ENCODE peak calls at places on chromosomes 5 and 9, in six cellular contexts. T, R, M, U, X and F are unnamed samples.

GRCh38 chr5:31890025-31890424 is 251.1 kb downstream of the PDZD2 start:
- DNase-seq in T (no peak), R (no peak), M (no peak), U (no peak), X (no peak), F (no peak)

GRCh38 chr9:27828908-27829307 is 255.6 kb upstream of the C9orf72 start:
- DNase-seq in T (no peak), R (no peak), M (no peak), U (no peak), X (no peak), F (no peak)

GRCh38 chr9:88235615-88236014 is 97.3 kb upstream of the SPATA31C2 start:
- DNase-seq in T (no peak), R (no peak), M (no peak), U (no peak), X (no peak), F (no peak)

GRCh38 chr5:174608631-174609097 is 115.7 kb upstream of the MSX2 start:
- DNase-seq in T (no peak), R (no peak), M (peak), U (peak), X (no peak), F (no peak)

GRCh38 chr9:27460225-27461023 is 63.7 kb upstream of the IFNK start:
- DNase-seq in T (no peak), R (peak), M (no peak), U (no peak), X (no peak), F (no peak)

GRCh38 chr9:68584110-68585033 is 43.7 kb upstream of the TMEM252 start:
- DNase-seq in T (peak), R (peak), M (peak), U (peak), X (peak), F (peak)

GRCh38 chr9:113645972-113646241 is 182.4 kb downstream of the RGS3 start:
- DNase-seq in T (no peak), R (no peak), M (no peak), U (no peak), X (no peak), F (no peak)

GRCh38 chr5:17077447-17078233 is 139.8 kb upstream of the BASP1 start:
- DNase-seq in T (no peak), R (no peak), M (no peak), U (no peak), X (no peak), F (no peak)

GRCh38 chr5:167512111-167512510 is 779.3 kb upstream of the WWC1 start:
- DNase-seq in T (no peak), R (no peak), M (no peak), U (no peak), X (no peak), F (no peak)

GRCh38 chr5:69498384-69498783 is 5.8 kb downstream of the OCLN start:
- DNase-seq in T (no peak), R (no peak), M (no peak), U (no peak), X (no peak), F (no peak)

GRCh38 chr9:23663125-23663524 is 162.9 kb downstream of the ELAVL2 start:
- DNase-seq in T (no peak), R (no peak), M (no peak), U (no peak), X (no peak), F (no peak)

GRCh38 chr5:56443826-56444225 is 210.7 kb upstream of the ANKRD55 start:
- DNase-seq in T (no peak), R (no peak), M (no peak), U (no peak), X (no peak), F (no peak)

GRCh38 chr5:102115736-102116135 is 180.3 kb downstream of the SLCO4C1 start:
- DNase-seq in T (no peak), R (no peak), M (peak), U (no peak), X (no peak), F (no peak)

GRCh38 chr9:88745281-88746001 is 210.5 kb downstream of the NXNL2 start:
- DNase-seq in T (no peak), R (no peak), M (peak), U (no peak), X (no peak), F (no peak)

GRCh38 chr9:99012957-99013512 is 69.3 kb downstream of the COL15A1 start:
- DNase-seq in T (no peak), R (no peak), M (no peak), U (no peak), X (no peak), F (no peak)

GRCh38 chr5:139131062-139131856 is 66.9 kb downstream of the SIL1 start:
- DNase-seq in T (no peak), R (no peak), M (no peak), U (no peak), X (no peak), F (no peak)

GRCh38 chr5:123696948-123697347 is 185.0 kb downstream of the CSNK1G3 start:
- DNase-seq in T (no peak), R (no peak), M (no peak), U (no peak), X (no peak), F (no peak)

GRCh38 chr9:80157128-80157527 is 585.4 kb downstream of the TLE4 start:
- DNase-seq in T (no peak), R (no peak), M (no peak), U (no peak), X (no peak), F (no peak)

GRCh38 chr9:34994429-34995287 is 5.1 kb downstream of the DNAJB5 start:
- DNase-seq in T (peak), R (no peak), M (peak), U (peak), X (no peak), F (peak)

GRCh38 chr5:140142246-140142645 is 16.5 kb downstream of the IGIP start:
- DNase-seq in T (no peak), R (no peak), M (no peak), U (no peak), X (no peak), F (no peak)

GRCh38 chr9:16058131-16058549 is 505.3 kb downstream of the CCDC171 start:
- DNase-seq in T (no peak), R (no peak), M (no peak), U (no peak), X (no peak), F (no peak)

GRCh38 chr9:8205580-8205979 is 406.0 kb upstream of the DMAC1 start:
- DNase-seq in T (no peak), R (no peak), M (no peak), U (no peak), X (no peak), F (no peak)

GRCh38 chr9:38681747-38682227 is 38.1 kb downstream of the FAM240B start:
- DNase-seq in T (no peak), R (no peak), M (no peak), U (no peak), X (no peak), F (no peak)

GRCh38 chr9:84481819-84482218 is 141.3 kb upstream of the SLC28A3 start:
- DNase-seq in T (no peak), R (no peak), M (no peak), U (no peak), X (no peak), F (no peak)

GRCh38 chr5:68011801-68012200 is 203.8 kb upstream of the PIK3R1 start:
- DNase-seq in T (no peak), R (no peak), M (no peak), U (no peak), X (no peak), F (no peak)

GRCh38 chr9:114446036-114446435 is 58.3 kb upstream of the AKNA start:
- DNase-seq in T (no peak), R (no peak), M (no peak), U (no peak), X (no peak), F (no peak)

GRCh38 chr9:33162721-33163311 is 4.3 kb downstream of the B4GALT1 start:
- DNase-seq in T (peak), R (no peak), M (no peak), U (no peak), X (no peak), F (no peak)

GRCh38 chr5:150053231-150053626 is 33.1 kb downstream of the CSF1R start:
- DNase-seq in T (no peak), R (no peak), M (peak), U (no peak), X (no peak), F (no peak)

GRCh38 chr9:2461886-2462285 is 159.7 kb upstream of the VLDLR start:
- DNase-seq in T (no peak), R (no peak), M (no peak), U (no peak), X (no peak), F (no peak)

GRCh38 chr5:23977996-23978395 is 470.6 kb downstream of the PRDM9 start:
- DNase-seq in T (peak), R (no peak), M (peak), U (no peak), X (peak), F (peak)

GRCh38 chr5:172642046-172642409 is 965 bp downstream of the NEURL1B start:
- DNase-seq in T (no peak), R (no peak), M (no peak), U (no peak), X (no peak), F (no peak)

GRCh38 chr9:72465602-72466001 is 55.8 kb upstream of the TMC1 start:
- DNase-seq in T (no peak), R (no peak), M (no peak), U (no peak), X (no peak), F (no peak)

GRCh38 chr9:22208846-22209585 is 199.9 kb upstream of the CDKN2B start:
- DNase-seq in T (no peak), R (no peak), M (no peak), U (no peak), X (no peak), F (no peak)

GRCh38 chr5:168317521-168318147 is 26.2 kb downstream of the WWC1 start:
- DNase-seq in T (peak), R (no peak), M (peak), U (peak), X (no peak), F (no peak)

GRCh38 chr5:66527478-66527877 is 68.7 kb upstream of the MAST4 start:
- DNase-seq in T (no peak), R (no peak), M (no peak), U (no peak), X (no peak), F (no peak)

GRCh38 chr9:91186311-91187101 is 175.2 kb downstream of the AUH start:
- DNase-seq in T (no peak), R (no peak), M (no peak), U (no peak), X (no peak), F (no peak)

GRCh38 chr9:72383978-72384709 is 19.1 kb upstream of the ZFAND5 start:
- DNase-seq in T (no peak), R (no peak), M (no peak), U (no peak), X (no peak), F (no peak)

GRCh38 chr5:646396-647201 is 34.5 kb downstream of the CEP72 start:
- DNase-seq in T (no peak), R (no peak), M (no peak), U (no peak), X (no peak), F (no peak)

GRCh38 chr9:111759762-111760639 is 34.7 kb downstream of the SHOC1 start:
- DNase-seq in T (peak), R (peak), M (peak), U (peak), X (no peak), F (peak)

GRCh38 chr9:73081979-73082657 is 69.5 kb upstream of the ANXA1 start:
- DNase-seq in T (peak), R (no peak), M (peak), U (peak), X (no peak), F (peak)

GRCh38 chr5:72156921-72157320 is 49.6 kb downstream of the MAP1B start:
- DNase-seq in T (no peak), R (no peak), M (no peak), U (no peak), X (no peak), F (no peak)
- H3K9ac ChIP-seq in T (no peak), R (no peak), M (peak), U (no peak), X (no peak), F (no peak)

DNA sequence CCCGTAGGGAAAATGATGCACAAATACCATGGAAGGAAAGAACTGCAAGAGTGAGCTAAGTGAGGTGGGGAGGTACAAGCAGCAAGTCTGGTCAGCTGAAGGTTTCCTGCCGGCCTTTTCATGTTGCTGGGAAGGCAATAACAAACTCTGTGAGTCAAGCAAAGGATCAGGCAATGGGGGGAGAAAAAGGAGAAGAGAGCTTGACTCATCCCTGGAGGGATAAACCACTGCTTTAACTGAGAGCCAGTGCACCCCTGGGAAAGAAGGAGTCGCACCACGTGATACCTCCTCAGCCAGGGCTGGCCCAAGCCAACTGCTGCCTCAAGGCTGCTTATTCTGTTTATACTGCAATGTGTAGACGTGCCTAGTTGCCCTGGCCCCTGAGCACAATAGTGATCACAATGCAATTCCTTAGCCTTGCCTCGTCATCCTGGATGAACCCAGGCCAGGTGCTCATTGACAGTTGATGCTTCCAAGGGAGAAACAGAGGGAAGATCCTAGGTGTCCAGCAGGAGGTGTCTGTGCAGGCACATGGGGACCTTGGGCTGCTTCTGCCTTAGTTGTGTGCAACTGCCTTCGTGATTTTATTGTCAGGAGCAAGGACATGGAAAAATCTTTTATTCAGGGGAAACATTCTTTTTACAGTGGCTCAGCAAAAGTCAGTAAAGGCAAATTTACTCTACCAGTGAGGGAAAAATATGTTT is 203.0 kb upstream of the TUT7 start:
- DNase-seq in T (no peak), R (no peak), M (no peak), U (no peak), X (no peak), F (no peak)
- TF ChIP-seq YY1 in T (no peak), R (no peak), M (no peak), U (no peak), X (no peak), F (no peak)

GRCh38 chr5:112097768-112098167 is 321.3 kb downstream of the EPB41L4A start:
- DNase-seq in T (no peak), R (no peak), M (no peak), U (no peak), X (no peak), F (no peak)
- H3K9ac ChIP-seq in T (no peak), R (no peak), M (no peak), U (no peak), X (no peak), F (no peak)

GRCh38 chr5:57785946-57786345 is 303.3 kb upstream of the ACTBL2 start:
- DNase-seq in T (no peak), R (no peak), M (no peak), U (no peak), X (no peak), F (no peak)
- TF ChIP-seq YY1 in T (no peak), R (no peak), M (no peak), U (no peak), X (no peak), F (no peak)

DNA sequence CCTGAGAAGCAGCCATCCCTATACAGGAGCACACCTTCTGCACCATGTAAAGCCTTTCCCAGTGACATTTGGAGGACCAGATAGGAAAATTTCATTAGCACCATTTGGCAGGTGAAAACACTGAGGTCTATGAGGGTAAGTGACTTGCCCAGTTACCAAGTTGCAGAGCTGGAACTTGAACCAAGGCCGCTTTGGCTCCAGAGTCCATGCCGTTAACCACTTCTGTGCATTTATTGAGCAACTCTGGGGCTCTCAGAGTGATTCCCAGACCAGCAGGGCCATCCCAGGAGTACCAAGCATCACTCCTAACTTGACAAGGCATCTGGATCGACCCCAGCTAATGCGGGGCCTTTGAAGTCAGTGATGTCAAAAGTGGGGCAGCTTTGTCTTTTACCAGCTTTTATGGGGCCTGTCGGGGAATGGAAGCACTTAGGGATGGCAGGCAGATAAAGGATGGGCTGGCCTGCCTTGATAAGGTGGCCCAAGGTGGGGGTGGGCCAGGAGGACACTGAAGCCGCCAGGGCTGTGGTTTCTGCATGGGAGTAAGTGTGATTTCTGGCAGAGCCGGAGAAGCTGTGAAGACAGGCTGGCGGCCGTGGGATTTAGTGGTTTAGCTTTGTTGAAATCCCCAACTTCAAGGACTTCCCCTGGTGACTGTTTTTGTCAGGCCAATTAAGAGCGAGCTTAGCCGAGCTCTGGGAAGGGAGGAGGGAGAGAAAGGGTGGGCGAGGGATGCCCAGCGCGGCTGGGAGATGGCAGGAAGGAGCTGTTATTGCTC is 127.3 kb downstream of the MACROH2A1 start:
- DNase-seq in T (peak), R (no peak), M (peak), U (no peak), X (no peak), F (no peak)
- H3K9ac ChIP-seq in T (no peak), R (no peak), M (no peak), U (no peak), X (no peak), F (no peak)

GRCh38 chr9:36423196-36423595 is 23.1 kb upstream of the RNF38 start:
- DNase-seq in T (peak), R (no peak), M (no peak), U (no peak), X (no peak), F (no peak)
- TF ChIP-seq YY1 in T (no peak), R (no peak), M (no peak), U (no peak), X (no peak), F (no peak)

GRCh38 chr9:125580701-125581286 is 126.2 kb downstream of the MAPKAP1 start:
- DNase-seq in T (no peak), R (peak), M (no peak), U (no peak), X (no peak), F (no peak)
- H3K9ac ChIP-seq in T (no peak), R (no peak), M (no peak), U (no peak), X (no peak), F (no peak)